ENCODE peak calls at places on chromosomes 2 and 18, in four cellular contexts. One of them, this sample, is unnamed.
A peak's percentile ranks its signal among the peaks of the same experiment; 100 is the strongest.

GRCh38 chr2:180723712-180724111 is 256.7 kb upstream of the UBE2E3 start:
- DNase-seq in T-helper 1 cell: no peak
- DNase-seq in tibial artery: no peak
- DNase-seq in activated CD8-positive, alpha-beta memory T cell treated with anti-CD3 and anti-CD28 coated beads, Interleukin-2, amount 10 ng/mL, durations not matched to agents 7 days and 5 days: no peak
- DNase-seq in this sample: no peak

GRCh38 chr18:59060540-59060939 is 79.1 kb upstream of the SEC11C start:
- DNase-seq in T-helper 1 cell: no peak
- DNase-seq in tibial artery: no peak
- DNase-seq in activated CD8-positive, alpha-beta memory T cell treated with anti-CD3 and anti-CD28 coated beads, Interleukin-2, amount 10 ng/mL, durations not matched to agents 7 days and 5 days: no peak
- DNase-seq in this sample: no peak

GRCh38 chr2:131016826-131017596 is 76.2 kb downstream of the FAM168B start:
- DNase-seq in T-helper 1 cell: no peak
- DNase-seq in tibial artery: no peak
- DNase-seq in activated CD8-positive, alpha-beta memory T cell treated with anti-CD3 and anti-CD28 coated beads, Interleukin-2, amount 10 ng/mL, durations not matched to agents 7 days and 5 days: no peak
- DNase-seq in this sample: peak; percentile 45

GRCh38 chr2:69026026-69026425 is 13.0 kb downstream of the ANTXR1 start:
- DNase-seq in T-helper 1 cell: no peak
- DNase-seq in tibial artery: no peak
- DNase-seq in activated CD8-positive, alpha-beta memory T cell treated with anti-CD3 and anti-CD28 coated beads, Interleukin-2, amount 10 ng/mL, durations not matched to agents 7 days and 5 days: peak; percentile 49
- DNase-seq in this sample: no peak

GRCh38 chr2:3472296-3472695 is 47.0 kb downstream of the ADI1 start:
- DNase-seq in T-helper 1 cell: no peak
- DNase-seq in tibial artery: no peak
- DNase-seq in activated CD8-positive, alpha-beta memory T cell treated with anti-CD3 and anti-CD28 coated beads, Interleukin-2, amount 10 ng/mL, durations not matched to agents 7 days and 5 days: no peak
- DNase-seq in this sample: no peak

GRCh38 chr2:7057865-7058400 is 140.7 kb downstream of the RNF144A start:
- DNase-seq in T-helper 1 cell: no peak
- DNase-seq in tibial artery: no peak
- DNase-seq in activated CD8-positive, alpha-beta memory T cell treated with anti-CD3 and anti-CD28 coated beads, Interleukin-2, amount 10 ng/mL, durations not matched to agents 7 days and 5 days: no peak
- DNase-seq in this sample: no peak

GRCh38 chr2:40173276-40173675 is 278.6 kb downstream of the SLC8A1 start:
- DNase-seq in T-helper 1 cell: no peak
- DNase-seq in tibial artery: no peak
- DNase-seq in activated CD8-positive, alpha-beta memory T cell treated with anti-CD3 and anti-CD28 coated beads, Interleukin-2, amount 10 ng/mL, durations not matched to agents 7 days and 5 days: no peak
- DNase-seq in this sample: no peak

GRCh38 chr2:189232759-189233406 is 53.3 kb upstream of the COL5A2 start:
- DNase-seq in T-helper 1 cell: no peak
- DNase-seq in tibial artery: no peak
- DNase-seq in activated CD8-positive, alpha-beta memory T cell treated with anti-CD3 and anti-CD28 coated beads, Interleukin-2, amount 10 ng/mL, durations not matched to agents 7 days and 5 days: no peak
- DNase-seq in this sample: no peak

GRCh38 chr2:107927034-107927534 is 59.2 kb upstream of the SLC5A7 start:
- DNase-seq in T-helper 1 cell: no peak
- DNase-seq in tibial artery: no peak
- DNase-seq in activated CD8-positive, alpha-beta memory T cell treated with anti-CD3 and anti-CD28 coated beads, Interleukin-2, amount 10 ng/mL, durations not matched to agents 7 days and 5 days: no peak
- DNase-seq in this sample: no peak

GRCh38 chr2:183614797-183615429 is 490.7 kb downstream of the NUP35 start:
- DNase-seq in T-helper 1 cell: no peak
- DNase-seq in tibial artery: no peak
- DNase-seq in activated CD8-positive, alpha-beta memory T cell treated with anti-CD3 and anti-CD28 coated beads, Interleukin-2, amount 10 ng/mL, durations not matched to agents 7 days and 5 days: no peak
- DNase-seq in this sample: no peak

GRCh38 chr2:217054791-217055190 is 194.9 kb upstream of the TNP1 start:
- DNase-seq in T-helper 1 cell: no peak
- DNase-seq in tibial artery: no peak
- DNase-seq in activated CD8-positive, alpha-beta memory T cell treated with anti-CD3 and anti-CD28 coated beads, Interleukin-2, amount 10 ng/mL, durations not matched to agents 7 days and 5 days: no peak
- DNase-seq in this sample: no peak

GRCh38 chr2:169767243-169767888 is 31.3 kb upstream of the SSB start:
- DNase-seq in T-helper 1 cell: peak; percentile 49
- DNase-seq in tibial artery: peak; percentile 61
- DNase-seq in activated CD8-positive, alpha-beta memory T cell treated with anti-CD3 and anti-CD28 coated beads, Interleukin-2, amount 10 ng/mL, durations not matched to agents 7 days and 5 days: peak; percentile 79
- DNase-seq in this sample: peak; percentile 20

GRCh38 chr2:3445891-3446290 is 66.4 kb downstream of the TRAPPC12 start:
- DNase-seq in T-helper 1 cell: no peak
- DNase-seq in tibial artery: no peak
- DNase-seq in activated CD8-positive, alpha-beta memory T cell treated with anti-CD3 and anti-CD28 coated beads, Interleukin-2, amount 10 ng/mL, durations not matched to agents 7 days and 5 days: peak; percentile 15
- DNase-seq in this sample: no peak

GRCh38 chr18:57715671-57716070 is 87.4 kb downstream of the ATP8B1 start:
- DNase-seq in T-helper 1 cell: no peak
- DNase-seq in tibial artery: no peak
- DNase-seq in activated CD8-positive, alpha-beta memory T cell treated with anti-CD3 and anti-CD28 coated beads, Interleukin-2, amount 10 ng/mL, durations not matched to agents 7 days and 5 days: no peak
- DNase-seq in this sample: no peak

GRCh38 chr2:206597716-206598218 is 44.5 kb upstream of the FAM237A start:
- DNase-seq in T-helper 1 cell: no peak
- DNase-seq in tibial artery: no peak
- DNase-seq in activated CD8-positive, alpha-beta memory T cell treated with anti-CD3 and anti-CD28 coated beads, Interleukin-2, amount 10 ng/mL, durations not matched to agents 7 days and 5 days: no peak
- DNase-seq in this sample: no peak